ENCODE peak calls at places on chromosomes 6 and 20, in seven cellular contexts. T, W, S, X, L, J and E are unnamed samples.

GRCh38 chr20:14219801-14220461 is 117.5 kb downstream of the FLRT3 start:
- DNase-seq in L (peak), T (no peak), S (no peak), W (no peak), J (no peak), X (peak), E (no peak)

GRCh38 chr6:11876934-11877433 is 98.4 kb upstream of the ADTRP start:
- DNase-seq in T (no peak), W (no peak), S (no peak), L (no peak), X (no peak), J (no peak), E (no peak)

GRCh38 chr6:153140299-153140698 is 9.2 kb upstream of the RGS17 start:
- DNase-seq in S (no peak), W (no peak), T (no peak), L (no peak), X (no peak), J (no peak), E (no peak)

GRCh38 chr6:95848717-95849116 is 167.1 kb upstream of the FUT9 start:
- DNase-seq in J (no peak), W (no peak), T (no peak), X (no peak), L (no peak), S (no peak), E (no peak)

GRCh38 chr6:157538163-157538562 is 157.2 kb downstream of the ZDHHC14 start:
- DNase-seq in W (no peak), T (no peak), X (no peak), S (no peak), L (no peak), J (no peak), E (no peak)

GRCh38 chr20:58713801-58714339 is 21.3 kb downstream of the NPEPL1 start:
- DNase-seq in X (no peak), L (no peak), W (no peak), S (peak), J (peak), T (no peak), E (peak)

GRCh38 chr6:17032595-17033591 is 69.0 kb upstream of the STMND1 start:
- DNase-seq in T (peak), W (no peak), L (no peak), J (peak), S (peak), X (peak), E (peak)

GRCh38 chr20:48359692-48360337 is 468.0 kb downstream of the PREX1 start:
- DNase-seq in L (no peak), J (no peak), X (no peak), W (no peak), T (no peak), S (no peak), E (no peak)

GRCh38 chr6:102812242-102812641 is 1418.7 kb downstream of the GRIK2 start:
- DNase-seq in X (peak), L (no peak), J (no peak), W (no peak), T (no peak), S (no peak), E (no peak)

GRCh38 chr20:23361108-23361650 is 803 bp upstream of the GZF1 start:
- DNase-seq in L (no peak), J (no peak), X (no peak), S (no peak), T (no peak), W (no peak), E (no peak)

GRCh38 chr6:136517582-136517981 is 32.6 kb downstream of the MAP7 start:
- DNase-seq in X (no peak), L (no peak), S (no peak), J (no peak), W (no peak), T (no peak), E (no peak)

GRCh38 chr6:98976674-98977365 is 29.1 kb upstream of the FBXL4 start:
- DNase-seq in T (no peak), J (no peak), W (no peak), L (no peak), S (no peak), X (no peak), E (no peak)

GRCh38 chr20:7195704-7196103 is 428.2 kb downstream of the BMP2 start:
- DNase-seq in S (no peak), W (no peak), L (no peak), J (no peak), T (no peak), X (peak), E (no peak)

GRCh38 chr6:110179406-110180227 is at the start of gene WASF1:
- DNase-seq in T (peak), J (peak), W (peak), X (peak), S (peak), L (peak), E (peak)

GRCh38 chr20:48489656-48490055 is 338.1 kb downstream of the PREX1 start:
- DNase-seq in X (peak), W (no peak), S (peak), J (no peak), L (no peak), T (no peak), E (peak)

GRCh38 chr20:25236450-25237304 is 11.2 kb upstream of the PYGB start:
- DNase-seq in T (no peak), L (no peak), S (no peak), J (no peak), W (no peak), X (no peak), E (no peak)

GRCh38 chr6:133705071-133705470 is 183.8 kb upstream of the TCF21 start:
- DNase-seq in L (no peak), X (peak), W (no peak), T (no peak), J (no peak), S (no peak), E (no peak)

GRCh38 chr6:163192591-163192990 is 221.9 kb upstream of the QKI start:
- DNase-seq in W (no peak), L (no peak), X (no peak), J (no peak), S (no peak), T (no peak), E (no peak)

GRCh38 chr6:35093118-35093445 is 48.1 kb downstream of the TCP11 start:
- DNase-seq in T (no peak), S (no peak), J (no peak), W (no peak), L (no peak), X (no peak), E (no peak)

GRCh38 chr6:157813757-157814455 is 9.1 kb upstream of the SNX9 start:
- DNase-seq in W (no peak), X (peak), J (peak), L (no peak), T (no peak), S (no peak), E (no peak)

GRCh38 chr20:62768815-62769287 is 27.4 kb upstream of the MRGBP start:
- DNase-seq in W (no peak), T (no peak), S (no peak), L (no peak), X (peak), J (peak), E (no peak)

GRCh38 chr6:113414511-113414910 is 442.6 kb upstream of the MARCKS start:
- DNase-seq in W (no peak), T (no peak), L (no peak), S (peak), X (peak), J (peak), E (no peak)

GRCh38 chr6:141758430-141758829 is 374.3 kb upstream of the GJE1 start:
- DNase-seq in L (no peak), W (no peak), T (no peak), J (no peak), S (no peak), X (no peak), E (no peak)

GRCh38 chr20:63233924-63234323 is 1.8 kb upstream of the BIRC7 start:
- DNase-seq in S (no peak), X (no peak), J (no peak), L (no peak), T (no peak), W (no peak), E (no peak)

GRCh38 chr6:158638393-158638792 is 6.2 kb downstream of the DYNLT1 start:
- DNase-seq in X (no peak), T (no peak), L (peak), J (no peak), W (no peak), S (no peak), E (no peak)

GRCh38 chr6:38847497-38847896 is 132.4 kb downstream of the DNAH8 start:
- DNase-seq in S (no peak), X (no peak), W (no peak), T (no peak), J (no peak), L (no peak), E (no peak)

GRCh38 chr6:24949020-24949569 is 13.3 kb upstream of the RIPOR2 start:
- DNase-seq in X (no peak), J (no peak), S (no peak), T (no peak), W (peak), L (no peak), E (no peak)

GRCh38 chr6:18579869-18580268 is 192.7 kb downstream of the RNF144B start:
- DNase-seq in W (no peak), J (no peak), S (no peak), X (no peak), T (no peak), L (no peak), E (no peak)

GRCh38 chr20:20466341-20466879 is 98.5 kb downstream of the INSM1 start:
- DNase-seq in S (no peak), L (no peak), W (no peak), J (no peak), T (no peak), X (peak), E (no peak)

GRCh38 chr6:25886066-25886465 is 12.0 kb upstream of the SLC17A3 start:
- DNase-seq in J (no peak), T (no peak), S (no peak), X (no peak), W (no peak), L (no peak), E (no peak)

GRCh38 chr6:159033160-159034049 is 11.4 kb downstream of the TAGAP start:
- DNase-seq in T (no peak), L (no peak), J (no peak), S (no peak), W (no peak), X (no peak), E (no peak)

GRCh38 chr20:37396520-37397075 is 50.7 kb downstream of the SRC start:
- DNase-seq in J (no peak), W (no peak), X (no peak), L (no peak), T (no peak), S (no peak), E (no peak)
- H3K27ac ChIP-seq in J (no peak), W (no peak), X (no peak), L (no peak), T (no peak), S (no peak), E (no peak)

DNA sequence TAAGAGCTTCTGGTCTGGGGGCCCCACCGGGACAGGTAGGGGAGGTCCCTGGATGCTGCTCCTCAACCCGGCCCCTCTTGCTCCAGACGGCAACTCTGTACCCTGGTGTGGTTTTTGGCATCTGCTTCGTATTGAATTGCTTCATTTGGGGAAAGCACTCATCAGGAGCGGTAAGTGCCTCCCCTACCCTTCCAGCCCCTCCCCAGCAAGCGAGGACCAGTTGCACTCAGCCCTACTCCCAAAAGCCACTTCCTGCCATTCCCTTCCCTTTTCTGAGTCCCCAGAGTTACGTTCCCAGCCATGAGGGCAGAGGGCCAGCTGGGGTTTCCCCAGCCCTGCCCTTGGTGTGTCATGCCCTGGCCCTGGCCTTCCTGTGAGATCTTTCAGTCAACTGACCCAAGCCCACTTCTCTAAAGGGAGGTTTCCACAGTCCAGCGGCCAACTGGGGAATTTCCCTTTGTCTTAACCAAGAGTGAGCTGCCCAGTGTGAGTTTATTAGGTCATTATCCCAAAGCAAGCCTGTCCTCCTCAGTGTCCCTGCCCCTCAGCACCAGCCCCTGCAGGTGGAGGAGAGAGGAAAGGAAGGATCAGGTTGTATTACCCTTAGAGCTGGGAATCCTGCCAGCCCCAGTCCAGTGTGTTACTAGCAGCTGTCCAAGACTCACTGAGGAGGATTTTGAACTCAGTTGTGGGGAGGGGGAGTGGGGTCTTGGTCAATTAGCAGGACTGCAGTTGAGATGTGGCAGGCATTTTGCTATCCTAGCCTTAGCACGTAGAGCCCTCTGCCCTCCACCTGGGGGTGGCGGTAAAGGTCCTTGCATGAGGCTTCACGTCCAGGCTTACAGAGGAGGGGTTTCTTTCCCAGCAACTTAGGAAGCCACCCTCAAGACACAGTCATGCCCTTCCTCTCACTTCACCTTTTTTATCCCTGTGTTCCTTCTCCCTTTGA is 45.8 kb downstream of the TM9SF4 start:
- DNase-seq in X (peak), W (no peak), T (peak), S (peak), J (peak), L (peak), E (peak)
- TF ChIP-seq CTCF in X (peak), W (peak), T (peak), S (peak), J (no peak), L (peak), E (no peak)

DNA sequence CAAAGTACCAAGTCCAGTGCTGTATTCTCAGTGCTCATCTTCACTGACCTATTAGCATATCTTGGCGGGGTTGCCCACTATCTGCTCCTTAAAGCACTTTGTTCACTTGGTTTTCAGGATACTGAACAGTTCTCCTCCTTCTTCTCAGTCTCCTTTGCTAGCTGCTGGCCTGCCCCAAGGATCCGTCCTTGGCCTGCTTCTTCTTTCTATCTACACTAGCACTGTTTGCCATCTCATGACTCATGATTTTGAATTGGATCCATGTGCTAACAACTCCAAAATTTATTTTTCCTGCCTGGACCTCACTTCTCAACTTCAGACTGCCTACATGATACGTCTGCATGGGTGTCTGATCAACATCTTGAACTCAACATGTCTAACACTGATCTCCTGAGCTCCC is 15.5 kb downstream of the TPD52L1 start:
- DNase-seq in X (no peak), L (no peak), T (no peak), J (peak), W (no peak), S (no peak), E (no peak)
- H3K27ac ChIP-seq in X (no peak), L (no peak), T (peak), J (no peak), W (no peak), S (no peak), E (peak)

DNA sequence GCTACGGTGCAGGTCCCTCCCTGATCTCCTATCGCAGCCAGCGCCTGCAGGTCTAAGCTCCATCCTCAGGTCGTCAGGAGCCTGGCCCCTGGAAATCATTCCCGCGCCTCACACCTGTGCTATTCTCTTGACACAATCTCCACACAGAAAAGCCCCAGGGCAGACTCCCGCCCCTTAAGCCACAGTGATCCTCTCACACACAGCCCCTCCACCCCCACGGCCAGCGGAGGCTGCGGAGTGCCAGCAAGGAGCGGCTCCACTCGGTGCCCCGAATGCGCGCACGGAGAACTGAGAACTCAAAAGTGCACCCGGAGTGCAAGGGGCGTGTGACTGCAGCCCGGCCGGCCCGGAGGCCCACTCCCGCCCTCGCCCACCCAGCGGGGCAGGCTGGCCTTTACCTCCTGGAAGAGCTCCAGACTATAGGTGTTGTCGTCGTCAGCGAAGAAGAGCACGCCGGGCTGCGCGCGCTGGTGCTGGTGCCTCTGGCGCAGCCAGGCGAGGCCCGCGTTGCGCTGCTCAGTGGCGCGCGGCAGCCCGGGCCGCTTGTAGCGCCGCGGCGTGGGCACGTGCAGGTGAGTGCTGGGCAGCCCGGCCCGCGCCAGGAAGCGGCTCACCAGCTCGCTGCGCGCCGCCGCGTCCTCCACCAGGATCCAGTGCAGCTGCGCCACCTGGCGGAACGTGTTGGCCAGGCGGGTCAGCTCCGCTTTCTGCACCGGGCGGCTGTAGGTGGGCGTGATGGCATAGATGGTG is 1.2 kb downstream of the B3GAT2 start:
- DNase-seq in W (peak), T (peak), S (peak), X (peak), L (peak), J (peak), E (no peak)
- TF ChIP-seq CTCF in W (peak), T (peak), S (peak), X (peak), L (peak), J (peak), E (peak)

DNA sequence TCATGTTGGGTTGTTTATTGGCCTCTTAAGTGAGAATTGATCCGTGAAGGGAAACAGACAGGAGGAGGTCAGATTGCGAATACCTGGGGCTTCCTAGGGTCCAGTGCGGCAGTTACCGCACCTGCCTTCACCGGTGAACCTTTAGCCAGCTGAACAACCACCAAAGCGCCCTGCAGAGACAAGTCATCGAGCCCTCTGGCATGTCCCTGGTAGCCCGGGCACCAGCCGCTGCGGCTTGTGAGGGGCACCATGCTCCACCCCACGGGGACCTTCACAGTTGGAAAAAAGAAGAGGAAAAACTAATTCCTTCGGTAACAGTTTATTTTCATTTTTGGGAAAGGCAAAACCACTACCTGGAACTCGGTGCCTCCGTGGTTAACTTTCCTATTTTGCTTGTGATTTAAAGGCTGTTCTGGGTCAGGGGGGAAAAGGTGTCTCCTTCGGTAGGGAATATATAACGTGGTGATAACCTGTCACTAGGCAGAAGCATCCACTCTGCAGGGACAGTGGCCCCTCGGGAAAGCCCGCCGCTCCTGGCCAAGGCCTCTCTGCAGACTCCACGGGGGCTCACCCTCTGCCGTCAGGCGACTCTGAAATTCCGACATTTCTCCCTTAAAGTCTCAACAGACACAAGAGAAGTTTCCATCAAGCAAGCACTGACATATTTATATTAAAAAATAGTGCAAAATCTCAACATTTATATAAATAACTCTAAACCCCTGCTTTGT is 30.7 kb upstream of the ZBP1 start:
- DNase-seq in S (no peak), T (no peak), J (no peak), X (no peak), W (no peak), L (peak), E (no peak)
- H3K27ac ChIP-seq in S (no peak), T (no peak), J (no peak), X (no peak), W (no peak), L (no peak), E (no peak)

DNA sequence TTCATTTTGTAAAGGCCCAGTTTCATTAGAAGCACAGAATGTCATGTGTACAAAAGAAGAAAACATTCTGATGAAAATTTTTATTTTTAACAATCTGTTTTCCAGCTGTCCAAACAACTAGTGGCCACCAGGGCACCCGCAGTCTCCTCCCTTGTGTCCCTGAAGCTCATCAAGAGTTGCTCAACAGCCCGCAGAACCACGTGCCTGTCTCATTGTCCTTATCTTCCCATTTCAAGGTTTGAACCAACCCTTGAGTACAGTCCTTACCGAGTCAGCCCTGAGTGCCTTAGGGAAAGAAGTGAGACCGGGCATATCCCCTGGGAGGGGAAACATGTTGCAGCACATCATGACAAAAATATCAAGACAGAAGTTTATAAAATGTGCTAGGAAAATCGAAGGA is 15.9 kb upstream of the ZNF133 start:
- DNase-seq in T (peak), W (no peak), L (no peak), S (no peak), X (no peak), J (no peak), E (no peak)
- TF ChIP-seq CTCF in T (no peak), W (no peak), L (no peak), S (no peak), X (peak), J (no peak), E (no peak)